ENCODE peak calls at places on chromosome 17, in eight cellular contexts. T is M059J; B is stimulated activated CD8-positive, alpha-beta memory T cell treated with anti-CD3 and anti-CD28 coated beads, Interleukin-4, amount 100 ng/mL, for 4 hours; X is NCI-H2107; C is left ventricle myocardium superior; J is HS-27A; V is iris pigment epithelial cell; A is HEK293T. O is an unnamed sample.

GRCh38 chr17:54754560-54754959 is 146.1 kb upstream of the TOM1L1 start:
- DNase-seq in T (no peak), B (no peak), X (no peak), C (no peak), J (no peak), V (no peak), A (peak), O (no peak)

GRCh38 chr17:18951941-18952842 is at the start of gene SLC5A10:
- DNase-seq in T (no peak), B (no peak), X (no peak), C (no peak), J (no peak), V (no peak), A (no peak), O (peak)

GRCh38 chr17:19004601-19005441 is at the start of gene FAM83G:
- DNase-seq in T (peak), B (peak), X (no peak), C (peak), J (peak), V (peak), A (peak), O (peak)

GRCh38 chr17:77141846-77142449 is 1.2 kb downstream of the SEC14L1 start:
- DNase-seq in T (no peak), B (no peak), X (no peak), C (no peak), J (no peak), V (no peak), A (no peak), O (no peak)

GRCh38 chr17:63405741-63406261 is 40.3 kb downstream of the CYB561 start:
- DNase-seq in T (peak), B (no peak), X (peak), C (no peak), J (no peak), V (peak), A (peak), O (peak)

GRCh38 chr17:354651-355556 is 2.3 kb upstream of the RPH3AL start:
- DNase-seq in T (no peak), B (no peak), X (no peak), C (no peak), J (no peak), V (no peak), A (no peak), O (no peak)

GRCh38 chr17:81432873-81433451 is 37.7 kb downstream of the BAHCC1 start:
- DNase-seq in T (peak), B (no peak), X (peak), C (peak), J (no peak), V (no peak), A (no peak), O (no peak)

GRCh38 chr17:9174779-9175574 is 153.7 kb downstream of the NTN1 start:
- DNase-seq in T (no peak), B (no peak), X (no peak), C (peak), J (no peak), V (no peak), A (no peak), O (no peak)

GRCh38 chr17:4340914-4341615 is 25.4 kb downstream of the UBE2G1 start:
- DNase-seq in T (no peak), B (no peak), X (no peak), C (no peak), J (no peak), V (no peak), A (no peak), O (no peak)

GRCh38 chr17:76577876-76578275 is 7.8 kb downstream of the ST6GALNAC2 start:
- DNase-seq in T (no peak), B (no peak), X (no peak), C (no peak), J (no peak), V (no peak), A (no peak), O (no peak)

GRCh38 chr17:6303664-6304063 is 131.3 kb downstream of the AIPL1 start:
- DNase-seq in T (peak), B (no peak), X (no peak), C (no peak), J (no peak), V (peak), A (peak), O (peak)

GRCh38 chr17:41334899-41335298 is 15.7 kb downstream of the KRT33A start:
- DNase-seq in T (no peak), B (no peak), X (no peak), C (no peak), J (no peak), V (no peak), A (no peak), O (no peak)

GRCh38 chr17:32971171-32971570 is 20.5 kb upstream of the SPACA3 start:
- DNase-seq in T (no peak), B (no peak), X (no peak), C (no peak), J (no peak), V (peak), A (no peak), O (peak)

GRCh38 chr17:6523330-6523729 is 33.0 kb downstream of the PITPNM3 start:
- DNase-seq in T (peak), B (no peak), X (no peak), C (no peak), J (no peak), V (peak), A (no peak), O (peak)

GRCh38 chr17:15109608-15110007 is 155.5 kb downstream of the PMP22 start:
- DNase-seq in T (no peak), B (no peak), X (no peak), C (no peak), J (no peak), V (no peak), A (no peak), O (no peak)

GRCh38 chr17:51527230-51527982 is 267.1 kb downstream of the UTP18 start:
- DNase-seq in T (no peak), B (no peak), X (no peak), C (no peak), J (no peak), V (no peak), A (no peak), O (no peak)

GRCh38 chr17:70780031-70780430 is 610.7 kb downstream of the KCNJ2 start:
- DNase-seq in T (no peak), B (no peak), X (no peak), C (no peak), J (no peak), V (peak), A (no peak), O (peak)

GRCh38 chr17:74455025-74455585 is 11.3 kb upstream of the CD300A start:
- DNase-seq in T (no peak), B (no peak), X (no peak), C (peak), J (no peak), V (no peak), A (no peak), O (no peak)

GRCh38 chr17:82058230-82058854 is 6.6 kb downstream of the GPS1 start:
- DNase-seq in T (no peak), B (no peak), X (no peak), C (peak), J (no peak), V (no peak), A (no peak), O (peak)